ENCODE peak calls at places on chromosomes 2 and 18, in six cellular contexts. One of them, this sample, is unnamed.
A peak's percentile ranks its signal among the peaks of the same experiment; 100 is the strongest.

GRCh38 chr2:75870654-75871137 is 160.0 kb upstream of the GCFC2 start:
- DNase-seq in activated T-helper 1 cell treated with Interleukin-2 at 50 U/mL for 16 hours: no peak
- DNase-seq in nucleus accumbens: no peak
- DNase-seq in AG20443: no peak
- DNase-seq in NCI-H2081: no peak
- DNase-seq in tibial artery: no peak
- DNase-seq in this sample: no peak

GRCh38 chr2:46010925-46011490 is 286.2 kb upstream of the EPAS1 start:
- DNase-seq in activated T-helper 1 cell treated with Interleukin-2 at 50 U/mL for 16 hours: no peak
- DNase-seq in nucleus accumbens: no peak
- DNase-seq in AG20443: peak; percentile 57
- DNase-seq in NCI-H2081: peak; percentile 48
- DNase-seq in tibial artery: no peak
- DNase-seq in this sample: no peak

GRCh38 chr18:63454497-63454896 is 22.3 kb upstream of the SERPINB5 start:
- DNase-seq in activated T-helper 1 cell treated with Interleukin-2 at 50 U/mL for 16 hours: no peak
- DNase-seq in nucleus accumbens: no peak
- DNase-seq in AG20443: peak; percentile 82
- DNase-seq in NCI-H2081: no peak
- DNase-seq in tibial artery: no peak
- DNase-seq in this sample: no peak

GRCh38 chr2:233351423-233351822 is 2.9 kb upstream of the DGKD start:
- DNase-seq in activated T-helper 1 cell treated with Interleukin-2 at 50 U/mL for 16 hours: no peak
- DNase-seq in nucleus accumbens: no peak
- DNase-seq in AG20443: no peak
- DNase-seq in NCI-H2081: no peak
- DNase-seq in tibial artery: no peak
- DNase-seq in this sample: no peak

GRCh38 chr2:220219371-220219770 is 591.9 kb downstream of the SLC4A3 start:
- DNase-seq in activated T-helper 1 cell treated with Interleukin-2 at 50 U/mL for 16 hours: no peak
- DNase-seq in nucleus accumbens: no peak
- DNase-seq in AG20443: no peak
- DNase-seq in NCI-H2081: peak; percentile 9
- DNase-seq in tibial artery: no peak
- DNase-seq in this sample: no peak

GRCh38 chr2:26745609-26746327 is 18.3 kb upstream of the SLC35F6 start:
- DNase-seq in activated T-helper 1 cell treated with Interleukin-2 at 50 U/mL for 16 hours: peak; percentile 55
- DNase-seq in nucleus accumbens: peak; percentile 74
- DNase-seq in AG20443: peak; percentile 82
- DNase-seq in NCI-H2081: peak; percentile 80
- DNase-seq in tibial artery: peak; percentile 84
- DNase-seq in this sample: peak; percentile 57

GRCh38 chr18:79733996-79734770 is 54.6 kb downstream of the CTDP1 start:
- DNase-seq in activated T-helper 1 cell treated with Interleukin-2 at 50 U/mL for 16 hours: no peak
- DNase-seq in nucleus accumbens: no peak
- DNase-seq in AG20443: no peak
- DNase-seq in NCI-H2081: no peak
- DNase-seq in tibial artery: no peak
- DNase-seq in this sample: no peak

GRCh38 chr2:112579280-112579679 is 5.1 kb upstream of the CHCHD5 start:
- DNase-seq in activated T-helper 1 cell treated with Interleukin-2 at 50 U/mL for 16 hours: no peak
- DNase-seq in nucleus accumbens: no peak
- DNase-seq in AG20443: peak; percentile 27
- DNase-seq in NCI-H2081: no peak
- DNase-seq in tibial artery: no peak
- DNase-seq in this sample: no peak

GRCh38 chr2:180799141-180799540 is 181.3 kb upstream of the UBE2E3 start:
- DNase-seq in activated T-helper 1 cell treated with Interleukin-2 at 50 U/mL for 16 hours: no peak
- DNase-seq in nucleus accumbens: no peak
- DNase-seq in AG20443: no peak
- DNase-seq in NCI-H2081: no peak
- DNase-seq in tibial artery: no peak
- DNase-seq in this sample: no peak

GRCh38 chr2:231940795-231941194 is 14.6 kb upstream of the NPPC start:
- DNase-seq in activated T-helper 1 cell treated with Interleukin-2 at 50 U/mL for 16 hours: no peak
- DNase-seq in nucleus accumbens: no peak
- DNase-seq in AG20443: no peak
- DNase-seq in NCI-H2081: no peak
- DNase-seq in tibial artery: no peak
- DNase-seq in this sample: no peak

GRCh38 chr18:1011342-1011741 is 106.7 kb downstream of the ADCYAP1 start:
- DNase-seq in activated T-helper 1 cell treated with Interleukin-2 at 50 U/mL for 16 hours: no peak
- DNase-seq in nucleus accumbens: no peak
- DNase-seq in AG20443: no peak
- DNase-seq in NCI-H2081: no peak
- DNase-seq in tibial artery: no peak
- DNase-seq in this sample: no peak

GRCh38 chr18:136433-136832 is 21.9 kb upstream of the USP14 start:
- DNase-seq in activated T-helper 1 cell treated with Interleukin-2 at 50 U/mL for 16 hours: no peak
- DNase-seq in nucleus accumbens: no peak
- DNase-seq in AG20443: no peak
- DNase-seq in NCI-H2081: no peak
- DNase-seq in tibial artery: no peak
- DNase-seq in this sample: no peak

GRCh38 chr18:23301971-23302370 is 151.1 kb upstream of the RIOK3 start:
- DNase-seq in activated T-helper 1 cell treated with Interleukin-2 at 50 U/mL for 16 hours: no peak
- DNase-seq in nucleus accumbens: no peak
- DNase-seq in AG20443: no peak
- DNase-seq in NCI-H2081: peak; percentile 26
- DNase-seq in tibial artery: no peak
- DNase-seq in this sample: no peak

GRCh38 chr2:29228276-29228675 is 113.1 kb downstream of the CLIP4 start:
- DNase-seq in activated T-helper 1 cell treated with Interleukin-2 at 50 U/mL for 16 hours: no peak
- DNase-seq in nucleus accumbens: no peak
- DNase-seq in AG20443: no peak
- DNase-seq in NCI-H2081: no peak
- DNase-seq in tibial artery: no peak
- DNase-seq in this sample: no peak

GRCh38 chr2:237299897-237300296 is 114.1 kb downstream of the COL6A3 start:
- DNase-seq in activated T-helper 1 cell treated with Interleukin-2 at 50 U/mL for 16 hours: no peak
- DNase-seq in nucleus accumbens: no peak
- DNase-seq in AG20443: peak; percentile 70
- DNase-seq in NCI-H2081: no peak
- DNase-seq in tibial artery: no peak
- DNase-seq in this sample: no peak

GRCh38 chr2:134934641-134935040 is 16.0 kb downstream of the CCNT2 start:
- DNase-seq in activated T-helper 1 cell treated with Interleukin-2 at 50 U/mL for 16 hours: no peak
- DNase-seq in nucleus accumbens: no peak
- DNase-seq in AG20443: no peak
- DNase-seq in NCI-H2081: no peak
- DNase-seq in tibial artery: no peak
- DNase-seq in this sample: no peak

GRCh38 chr2:240298316-240298790 is 137.1 kb upstream of the GPC1 start:
- DNase-seq in activated T-helper 1 cell treated with Interleukin-2 at 50 U/mL for 16 hours: no peak
- DNase-seq in nucleus accumbens: no peak
- DNase-seq in AG20443: peak; percentile 5
- DNase-seq in NCI-H2081: no peak
- DNase-seq in tibial artery: no peak
- DNase-seq in this sample: no peak

GRCh38 chr2:71618327-71619113 is 165.2 kb downstream of the DYSF start:
- DNase-seq in activated T-helper 1 cell treated with Interleukin-2 at 50 U/mL for 16 hours: no peak
- DNase-seq in nucleus accumbens: no peak
- DNase-seq in AG20443: peak; percentile 7
- DNase-seq in NCI-H2081: no peak
- DNase-seq in tibial artery: peak; percentile 35
- DNase-seq in this sample: no peak

GRCh38 chr2:224669449-224669848 is 46.7 kb downstream of the CCDC195 start:
- DNase-seq in activated T-helper 1 cell treated with Interleukin-2 at 50 U/mL for 16 hours: no peak
- DNase-seq in nucleus accumbens: no peak
- DNase-seq in AG20443: peak; percentile 21
- DNase-seq in NCI-H2081: no peak
- DNase-seq in tibial artery: no peak
- DNase-seq in this sample: no peak

GRCh38 chr2:54454548-54454921 is 1.6 kb upstream of the SPTBN1 start:
- DNase-seq in activated T-helper 1 cell treated with Interleukin-2 at 50 U/mL for 16 hours: no peak
- DNase-seq in nucleus accumbens: no peak
- DNase-seq in AG20443: no peak
- DNase-seq in NCI-H2081: peak; percentile 52
- DNase-seq in tibial artery: no peak
- DNase-seq in this sample: no peak

GRCh38 chr2:71884303-71885042 is 263.2 kb downstream of the CYP26B1 start:
- DNase-seq in activated T-helper 1 cell treated with Interleukin-2 at 50 U/mL for 16 hours: no peak
- DNase-seq in nucleus accumbens: no peak
- DNase-seq in AG20443: no peak
- DNase-seq in NCI-H2081: no peak
- DNase-seq in tibial artery: no peak
- DNase-seq in this sample: no peak

GRCh38 chr2:240531038-240531437 is 26.8 kb downstream of the ANKMY1 start:
- DNase-seq in activated T-helper 1 cell treated with Interleukin-2 at 50 U/mL for 16 hours: no peak
- DNase-seq in nucleus accumbens: no peak
- DNase-seq in AG20443: no peak
- DNase-seq in NCI-H2081: no peak
- DNase-seq in tibial artery: no peak
- DNase-seq in this sample: no peak

GRCh38 chr18:32301361-32301760 is 111.5 kb downstream of the MEP1B start:
- DNase-seq in activated T-helper 1 cell treated with Interleukin-2 at 50 U/mL for 16 hours: no peak
- DNase-seq in nucleus accumbens: no peak
- DNase-seq in AG20443: no peak
- DNase-seq in NCI-H2081: no peak
- DNase-seq in tibial artery: no peak
- DNase-seq in this sample: no peak

GRCh38 chr18:48928787-48929186 is 22.0 kb downstream of the SMAD7 start:
- DNase-seq in activated T-helper 1 cell treated with Interleukin-2 at 50 U/mL for 16 hours: peak; percentile 64
- DNase-seq in nucleus accumbens: peak; percentile 80
- DNase-seq in AG20443: no peak
- DNase-seq in NCI-H2081: peak; percentile 91
- DNase-seq in tibial artery: peak; percentile 74
- DNase-seq in this sample: peak; percentile 70

GRCh38 chr2:112627060-112628040 is 18.4 kb upstream of the SLC20A1 start:
- DNase-seq in activated T-helper 1 cell treated with Interleukin-2 at 50 U/mL for 16 hours: no peak
- DNase-seq in nucleus accumbens: no peak
- DNase-seq in AG20443: peak; percentile 87
- DNase-seq in NCI-H2081: no peak
- DNase-seq in tibial artery: peak; percentile 86
- DNase-seq in this sample: peak; percentile 59

GRCh38 chr2:67486041-67486796 is 89.1 kb downstream of the ETAA1 start:
- DNase-seq in activated T-helper 1 cell treated with Interleukin-2 at 50 U/mL for 16 hours: no peak
- DNase-seq in nucleus accumbens: no peak
- DNase-seq in AG20443: peak; percentile 16
- DNase-seq in NCI-H2081: peak; percentile 30
- DNase-seq in tibial artery: no peak
- DNase-seq in this sample: no peak

GRCh38 chr18:58615150-58616132 is 13.4 kb downstream of the ALPK2 start:
- DNase-seq in activated T-helper 1 cell treated with Interleukin-2 at 50 U/mL for 16 hours: peak; percentile 29
- DNase-seq in nucleus accumbens: no peak
- DNase-seq in AG20443: no peak
- DNase-seq in NCI-H2081: no peak
- DNase-seq in tibial artery: no peak
- DNase-seq in this sample: no peak

GRCh38 chr2:150617351-150617750 is 129.9 kb upstream of the RND3 start:
- DNase-seq in activated T-helper 1 cell treated with Interleukin-2 at 50 U/mL for 16 hours: no peak
- DNase-seq in nucleus accumbens: no peak
- DNase-seq in AG20443: no peak
- DNase-seq in NCI-H2081: no peak
- DNase-seq in tibial artery: no peak
- DNase-seq in this sample: no peak

GRCh38 chr18:31658670-31659573 is 25.5 kb downstream of the B4GALT6 start:
- DNase-seq in activated T-helper 1 cell treated with Interleukin-2 at 50 U/mL for 16 hours: no peak
- DNase-seq in nucleus accumbens: no peak
- DNase-seq in AG20443: no peak
- DNase-seq in NCI-H2081: no peak
- DNase-seq in tibial artery: no peak
- DNase-seq in this sample: no peak

GRCh38 chr2:46462936-46463335 is 16.4 kb upstream of the TMEM247 start:
- DNase-seq in activated T-helper 1 cell treated with Interleukin-2 at 50 U/mL for 16 hours: no peak
- DNase-seq in nucleus accumbens: no peak
- DNase-seq in AG20443: peak; percentile 33
- DNase-seq in NCI-H2081: no peak
- DNase-seq in tibial artery: no peak
- DNase-seq in this sample: no peak

GRCh38 chr2:149544692-149545091 is 42.9 kb downstream of the MMADHC start:
- DNase-seq in activated T-helper 1 cell treated with Interleukin-2 at 50 U/mL for 16 hours: no peak
- DNase-seq in nucleus accumbens: no peak
- DNase-seq in AG20443: no peak
- DNase-seq in NCI-H2081: no peak
- DNase-seq in tibial artery: no peak
- DNase-seq in this sample: no peak

GRCh38 chr2:233497692-233498091 is 68.9 kb downstream of the USP40 start:
- DNase-seq in activated T-helper 1 cell treated with Interleukin-2 at 50 U/mL for 16 hours: no peak
- DNase-seq in nucleus accumbens: no peak
- DNase-seq in AG20443: no peak
- DNase-seq in NCI-H2081: no peak
- DNase-seq in tibial artery: no peak
- DNase-seq in this sample: no peak

GRCh38 chr2:72144746-72145657 is 2.7 kb downstream of the CYP26B1 start:
- DNase-seq in activated T-helper 1 cell treated with Interleukin-2 at 50 U/mL for 16 hours: no peak
- DNase-seq in nucleus accumbens: peak; percentile 53
- DNase-seq in AG20443: peak; percentile 61
- DNase-seq in NCI-H2081: peak; percentile 17
- DNase-seq in tibial artery: no peak
- DNase-seq in this sample: no peak

GRCh38 chr2:169598982-169599381 is 14.8 kb downstream of the PPIG start:
- DNase-seq in activated T-helper 1 cell treated with Interleukin-2 at 50 U/mL for 16 hours: no peak
- DNase-seq in nucleus accumbens: no peak
- DNase-seq in AG20443: no peak
- DNase-seq in NCI-H2081: no peak
- DNase-seq in tibial artery: no peak
- DNase-seq in this sample: no peak

GRCh38 chr2:61707984-61708852 is 145.6 kb downstream of the FAM161A start:
- DNase-seq in activated T-helper 1 cell treated with Interleukin-2 at 50 U/mL for 16 hours: no peak
- DNase-seq in nucleus accumbens: no peak
- DNase-seq in AG20443: no peak
- DNase-seq in NCI-H2081: peak; percentile 88
- DNase-seq in tibial artery: no peak
- DNase-seq in this sample: no peak

GRCh38 chr2:152617464-152618187 is 99.6 kb downstream of the PRPF40A start:
- DNase-seq in activated T-helper 1 cell treated with Interleukin-2 at 50 U/mL for 16 hours: no peak
- DNase-seq in nucleus accumbens: no peak
- DNase-seq in AG20443: no peak
- DNase-seq in NCI-H2081: no peak
- DNase-seq in tibial artery: no peak
- DNase-seq in this sample: no peak

GRCh38 chr18:42339324-42339723 is 384.3 kb downstream of the PIK3C3 start:
- DNase-seq in activated T-helper 1 cell treated with Interleukin-2 at 50 U/mL for 16 hours: no peak
- DNase-seq in nucleus accumbens: no peak
- DNase-seq in AG20443: no peak
- DNase-seq in NCI-H2081: no peak
- DNase-seq in tibial artery: no peak
- DNase-seq in this sample: no peak